ENCODE peak calls at places on chromosomes 2 and 18, in seven cellular contexts. One of them, this sample, is unnamed.

GRCh38 chr2:27133195-27133875 is 1.1 kb downstream of the PREB start:
- DNase-seq in H9: no peak
- DNase-seq in astrocyte: no peak
- DNase-seq in mammary epithelial cell: no peak
- DNase-seq in neural progenitor cell: no peak
- DNase-seq in fibroblast of lung: no peak
- DNase-seq in neuronal stem cell: no peak
- DNase-seq in this sample: no peak

GRCh38 chr2:177165731-177166711 is 46.6 kb upstream of the HNRNPA3 start:
- DNase-seq in neuronal stem cell: no peak
- DNase-seq in fibroblast of lung: peak
- DNase-seq in neural progenitor cell: no peak
- DNase-seq in H9: no peak
- DNase-seq in mammary epithelial cell: no peak
- DNase-seq in astrocyte: peak
- DNase-seq in this sample: peak

GRCh38 chr2:22403748-22404147 is 981.2 kb upstream of the KLHL29 start:
- DNase-seq in H9: no peak
- DNase-seq in astrocyte: no peak
- DNase-seq in neural progenitor cell: no peak
- DNase-seq in fibroblast of lung: no peak
- DNase-seq in neuronal stem cell: no peak
- DNase-seq in mammary epithelial cell: no peak
- DNase-seq in this sample: no peak

GRCh38 chr2:225457462-225457861 is 58.0 kb downstream of the NYAP2 start:
- DNase-seq in H9: no peak
- DNase-seq in fibroblast of lung: no peak
- DNase-seq in mammary epithelial cell: no peak
- DNase-seq in neuronal stem cell: no peak
- DNase-seq in astrocyte: no peak
- DNase-seq in neural progenitor cell: no peak
- DNase-seq in this sample: no peak

GRCh38 chr2:45007356-45007755 is 1.9 kb downstream of the SIX2 start:
- DNase-seq in astrocyte: no peak
- DNase-seq in mammary epithelial cell: no peak
- DNase-seq in neural progenitor cell: no peak
- DNase-seq in neuronal stem cell: no peak
- DNase-seq in fibroblast of lung: no peak
- DNase-seq in H9: no peak
- DNase-seq in this sample: no peak

GRCh38 chr2:202339052-202339870 is 36.9 kb upstream of the BMPR2 start:
- DNase-seq in neuronal stem cell: no peak
- DNase-seq in neural progenitor cell: no peak
- DNase-seq in fibroblast of lung: peak
- DNase-seq in H9: no peak
- DNase-seq in astrocyte: peak
- DNase-seq in mammary epithelial cell: peak
- DNase-seq in this sample: no peak

GRCh38 chr2:225120175-225120574 is 77.9 kb upstream of the DOCK10 start:
- DNase-seq in fibroblast of lung: peak
- DNase-seq in neuronal stem cell: no peak
- DNase-seq in neural progenitor cell: no peak
- DNase-seq in H9: no peak
- DNase-seq in astrocyte: peak
- DNase-seq in mammary epithelial cell: peak
- DNase-seq in this sample: no peak

GRCh38 chr2:170827841-170828532 is 11.3 kb downstream of the GAD1 start:
- DNase-seq in mammary epithelial cell: no peak
- DNase-seq in fibroblast of lung: no peak
- DNase-seq in neuronal stem cell: no peak
- DNase-seq in H9: no peak
- DNase-seq in neural progenitor cell: no peak
- DNase-seq in astrocyte: no peak
- DNase-seq in this sample: no peak

GRCh38 chr2:206955253-206955652 is 15.9 kb downstream of the CPO start:
- DNase-seq in neuronal stem cell: no peak
- DNase-seq in H9: no peak
- DNase-seq in mammary epithelial cell: no peak
- DNase-seq in neural progenitor cell: no peak
- DNase-seq in fibroblast of lung: no peak
- DNase-seq in astrocyte: no peak
- DNase-seq in this sample: no peak

GRCh38 chr2:65662654-65663432 is 230.4 kb upstream of the SPRED2 start:
- DNase-seq in neural progenitor cell: no peak
- DNase-seq in neuronal stem cell: no peak
- DNase-seq in astrocyte: peak
- DNase-seq in fibroblast of lung: peak
- DNase-seq in H9: no peak
- DNase-seq in mammary epithelial cell: peak
- DNase-seq in this sample: no peak

GRCh38 chr2:12819721-12820120 is 103.0 kb downstream of the TRIB2 start:
- DNase-seq in neuronal stem cell: no peak
- DNase-seq in H9: no peak
- DNase-seq in fibroblast of lung: peak
- DNase-seq in mammary epithelial cell: no peak
- DNase-seq in astrocyte: peak
- DNase-seq in neural progenitor cell: no peak
- DNase-seq in this sample: no peak

GRCh38 chr2:172762554-172762953 is 26.9 kb downstream of the RAPGEF4 start:
- DNase-seq in astrocyte: no peak
- DNase-seq in neuronal stem cell: no peak
- DNase-seq in mammary epithelial cell: no peak
- DNase-seq in neural progenitor cell: no peak
- DNase-seq in fibroblast of lung: no peak
- DNase-seq in H9: no peak
- DNase-seq in this sample: no peak

GRCh38 chr2:195647302-195647701 is 9.7 kb upstream of the SLC39A10 start:
- DNase-seq in mammary epithelial cell: no peak
- DNase-seq in H9: no peak
- DNase-seq in astrocyte: no peak
- DNase-seq in neural progenitor cell: peak
- DNase-seq in neuronal stem cell: no peak
- DNase-seq in fibroblast of lung: no peak
- DNase-seq in this sample: peak
- H3K4me2 ChIP-seq in mammary epithelial cell: no peak
- H3K4me2 ChIP-seq in H9: no peak
- H3K4me2 ChIP-seq in astrocyte: no peak
- H3K4me2 ChIP-seq in neural progenitor cell: no peak
- H3K4me2 ChIP-seq in neuronal stem cell: no peak
- H3K4me2 ChIP-seq in fibroblast of lung: no peak
- H3K4me2 ChIP-seq in this sample: peak

GRCh38 chr2:29517421-29517820 is 402.2 kb downstream of the CLIP4 start:
- DNase-seq in astrocyte: no peak
- DNase-seq in H9: no peak
- DNase-seq in neuronal stem cell: no peak
- DNase-seq in mammary epithelial cell: no peak
- DNase-seq in fibroblast of lung: no peak
- DNase-seq in neural progenitor cell: no peak
- DNase-seq in this sample: no peak

GRCh38 chr2:29518010-29518409 is 402.8 kb downstream of the CLIP4 start:
- DNase-seq in mammary epithelial cell: no peak
- DNase-seq in fibroblast of lung: peak
- DNase-seq in neuronal stem cell: no peak
- DNase-seq in astrocyte: peak
- DNase-seq in H9: no peak
- DNase-seq in neural progenitor cell: no peak
- DNase-seq in this sample: no peak

GRCh38 chr2:29519996-29520395 is 401.4 kb downstream of the ALK start:
- DNase-seq in neuronal stem cell: no peak
- DNase-seq in neural progenitor cell: no peak
- DNase-seq in mammary epithelial cell: peak
- DNase-seq in astrocyte: peak
- DNase-seq in fibroblast of lung: peak
- DNase-seq in H9: no peak
- DNase-seq in this sample: no peak

GRCh38 chr2:29516767-29517166 is 401.6 kb downstream of the CLIP4 start:
- DNase-seq in astrocyte: no peak
- DNase-seq in H9: no peak
- DNase-seq in fibroblast of lung: no peak
- DNase-seq in mammary epithelial cell: no peak
- DNase-seq in neural progenitor cell: no peak
- DNase-seq in neuronal stem cell: no peak
- DNase-seq in this sample: no peak

DNA sequence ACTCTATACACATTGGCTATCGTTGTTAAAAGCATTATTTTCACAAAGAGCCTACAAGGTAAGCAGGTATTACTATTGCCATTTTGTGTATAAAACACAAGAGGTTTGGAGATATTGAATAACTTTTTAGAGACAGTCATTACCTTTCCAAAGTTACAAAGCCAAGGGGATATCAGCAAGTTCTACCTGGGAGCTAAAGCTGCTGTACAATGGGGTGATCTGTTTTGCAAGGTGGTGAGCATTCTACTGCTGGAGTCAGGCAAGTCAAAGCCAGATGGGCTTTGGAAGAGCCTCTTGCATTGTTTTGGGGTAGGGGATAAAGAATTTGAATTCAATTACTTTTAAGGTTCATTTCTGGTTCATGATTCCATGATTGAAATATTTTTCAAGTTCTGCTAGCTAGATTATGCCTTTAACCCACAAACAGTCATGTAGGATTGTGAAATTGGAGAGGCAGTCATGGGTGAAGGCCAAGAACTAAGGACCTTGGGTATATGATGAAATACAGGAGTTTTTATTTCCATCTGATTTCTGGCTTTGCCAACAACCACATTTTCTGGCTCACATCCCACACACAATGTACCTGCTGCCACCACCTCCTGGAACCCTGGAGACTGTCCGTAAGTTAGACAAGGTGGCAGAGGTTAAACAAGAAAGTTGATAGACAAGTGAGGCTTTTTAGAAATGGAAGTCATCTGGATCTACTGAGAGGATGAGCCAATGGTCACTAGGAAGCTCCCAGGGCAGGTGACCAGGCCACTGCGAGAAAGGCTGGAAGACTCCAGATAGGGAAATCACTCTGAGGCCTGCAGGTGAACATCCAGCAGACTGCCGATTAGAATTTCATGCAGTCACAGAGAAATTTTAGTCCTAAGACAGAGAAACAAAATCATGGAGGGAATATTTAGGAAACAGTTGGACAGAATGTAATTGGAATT is 402.1 kb downstream of the ALK start:
- DNase-seq in neural progenitor cell: no peak
- DNase-seq in neuronal stem cell: no peak
- DNase-seq in H9: no peak
- DNase-seq in astrocyte: peak
- DNase-seq in fibroblast of lung: peak
- DNase-seq in mammary epithelial cell: peak
- DNase-seq in this sample: no peak
- H3K9ac ChIP-seq in neural progenitor cell: no peak
- H3K9ac ChIP-seq in neuronal stem cell: no peak
- H3K9ac ChIP-seq in H9: no peak
- H3K9ac ChIP-seq in astrocyte: no peak
- H3K9ac ChIP-seq in fibroblast of lung: no peak
- H3K9ac ChIP-seq in mammary epithelial cell: no peak
- H3K9ac ChIP-seq in this sample: no peak

GRCh38 chr18:9877655-9878014 is 8.1 kb upstream of the TXNDC2 start:
- DNase-seq in H9: no peak
- DNase-seq in mammary epithelial cell: no peak
- DNase-seq in fibroblast of lung: no peak
- DNase-seq in neuronal stem cell: no peak
- DNase-seq in neural progenitor cell: no peak
- DNase-seq in astrocyte: no peak
- DNase-seq in this sample: no peak
- H3K4me2 ChIP-seq in H9: no peak
- H3K4me2 ChIP-seq in mammary epithelial cell: peak
- H3K4me2 ChIP-seq in fibroblast of lung: peak
- H3K4me2 ChIP-seq in neuronal stem cell: no peak
- H3K4me2 ChIP-seq in neural progenitor cell: peak
- H3K4me2 ChIP-seq in astrocyte: peak
- H3K4me2 ChIP-seq in this sample: no peak

DNA sequence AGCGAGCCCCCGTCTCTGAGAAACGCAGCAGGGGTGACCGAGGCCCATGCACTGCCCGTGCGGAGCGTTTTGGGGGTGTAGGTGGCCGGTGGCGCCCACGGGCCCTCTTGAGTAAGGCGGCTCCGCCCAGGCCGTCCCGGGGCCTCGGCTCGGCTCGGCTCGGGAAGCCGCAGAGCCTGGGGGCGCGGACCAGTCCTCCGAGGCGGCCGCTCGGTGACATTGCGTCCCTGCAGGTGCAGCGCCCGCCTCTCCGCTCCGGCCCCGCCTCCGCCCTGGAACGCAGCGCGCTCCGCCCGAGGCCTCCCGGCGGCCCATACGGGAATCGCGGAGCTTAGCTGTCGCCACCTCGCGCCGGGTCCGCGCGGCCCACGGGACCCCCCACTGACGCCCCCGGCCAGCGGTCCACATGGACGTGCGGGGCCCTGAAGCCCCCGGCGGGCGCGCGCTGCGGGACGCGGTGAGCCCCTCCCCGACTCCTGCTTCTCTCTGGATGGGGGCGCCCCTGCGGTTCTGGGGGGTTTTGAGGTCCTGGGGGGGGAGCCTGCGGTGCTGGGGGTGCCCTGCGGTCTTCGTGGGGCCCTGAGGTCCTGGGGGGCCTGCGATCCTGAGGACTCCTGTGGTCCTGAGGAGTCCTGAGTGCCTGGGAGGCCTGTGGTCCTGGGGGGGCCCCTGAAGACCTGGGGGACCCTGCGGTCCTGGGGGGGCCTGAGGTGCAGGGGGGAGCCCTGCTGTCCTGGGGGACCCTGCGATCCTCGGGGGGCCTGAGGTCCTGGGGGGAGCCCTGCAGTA is at the start of gene HSBP1L1:
- DNase-seq in H9: peak
- DNase-seq in fibroblast of lung: peak
- DNase-seq in mammary epithelial cell: peak
- DNase-seq in neuronal stem cell: peak
- DNase-seq in neural progenitor cell: peak
- DNase-seq in astrocyte: no peak
- DNase-seq in this sample: peak
- H3K9ac ChIP-seq in H9: no peak
- H3K9ac ChIP-seq in fibroblast of lung: peak
- H3K9ac ChIP-seq in mammary epithelial cell: peak
- H3K9ac ChIP-seq in neuronal stem cell: peak
- H3K9ac ChIP-seq in neural progenitor cell: no peak
- H3K9ac ChIP-seq in astrocyte: peak
- H3K9ac ChIP-seq in this sample: peak

DNA sequence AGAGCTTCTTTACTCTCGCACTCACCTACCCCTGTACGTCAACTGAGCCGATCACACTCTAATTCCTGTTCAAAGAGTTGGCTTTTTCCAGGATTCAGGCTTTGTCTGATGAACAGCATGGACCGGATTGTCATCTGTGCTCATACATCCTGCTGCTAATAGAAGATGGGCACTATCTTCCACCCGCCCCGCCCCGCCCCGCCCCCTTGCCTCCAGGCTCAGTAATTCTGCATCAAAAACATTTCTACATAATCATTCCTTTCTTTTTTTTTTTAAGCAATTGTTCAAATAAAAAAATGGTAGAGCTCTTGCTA is 12.0 kb downstream of the G6PC2 start:
- DNase-seq in astrocyte: no peak
- DNase-seq in fibroblast of lung: no peak
- DNase-seq in neural progenitor cell: no peak
- DNase-seq in neuronal stem cell: no peak
- DNase-seq in H9: no peak
- DNase-seq in mammary epithelial cell: no peak
- DNase-seq in this sample: no peak
- H3K4me2 ChIP-seq in astrocyte: peak
- H3K4me2 ChIP-seq in fibroblast of lung: peak
- H3K4me2 ChIP-seq in neural progenitor cell: peak
- H3K4me2 ChIP-seq in neuronal stem cell: peak
- H3K4me2 ChIP-seq in H9: peak
- H3K4me2 ChIP-seq in mammary epithelial cell: peak
- H3K4me2 ChIP-seq in this sample: no peak

GRCh38 chr2:147098946-147099345 is 745.9 kb upstream of the ACVR2A start:
- DNase-seq in astrocyte: no peak
- DNase-seq in H9: no peak
- DNase-seq in neural progenitor cell: no peak
- DNase-seq in neuronal stem cell: no peak
- DNase-seq in fibroblast of lung: no peak
- DNase-seq in mammary epithelial cell: no peak
- DNase-seq in this sample: no peak
- H3K9ac ChIP-seq in astrocyte: no peak
- H3K9ac ChIP-seq in H9: no peak
- H3K9ac ChIP-seq in neural progenitor cell: no peak
- H3K9ac ChIP-seq in neuronal stem cell: no peak
- H3K9ac ChIP-seq in fibroblast of lung: no peak
- H3K9ac ChIP-seq in mammary epithelial cell: no peak
- H3K9ac ChIP-seq in this sample: no peak

This sample was measured in Karpas-422.